ENCODE peak calls at places on chromosomes 3 and 15, in four cellular contexts. One of them, this sample, is unnamed.

GRCh38 chr15:92011611-92012367 is 158.3 kb downstream of the SLCO3A1 start:
- DNase-seq in glutamatergic neuron: no peak
- DNase-seq in breast epithelium: no peak
- DNase-seq in upper lobe of right lung: no peak
- DNase-seq in this sample: no peak

GRCh38 chr3:43001094-43001553 is 22.0 kb downstream of the GASK1A start:
- DNase-seq in breast epithelium: peak
- DNase-seq in upper lobe of right lung: peak
- DNase-seq in glutamatergic neuron: no peak
- DNase-seq in this sample: no peak

GRCh38 chr3:33187368-33187634 is 31.3 kb downstream of the SUSD5 start:
- DNase-seq in glutamatergic neuron: no peak
- DNase-seq in breast epithelium: no peak
- DNase-seq in upper lobe of right lung: no peak
- DNase-seq in this sample: no peak

GRCh38 chr3:130748981-130749380 is 2.4 kb upstream of the PIK3R4 start:
- DNase-seq in upper lobe of right lung: no peak
- DNase-seq in breast epithelium: no peak
- DNase-seq in glutamatergic neuron: no peak
- DNase-seq in this sample: no peak

GRCh38 chr3:55191911-55192787 is 264.3 kb upstream of the LRTM1 start:
- DNase-seq in upper lobe of right lung: no peak
- DNase-seq in breast epithelium: no peak
- DNase-seq in glutamatergic neuron: no peak
- DNase-seq in this sample: no peak

GRCh38 chr3:127614928-127615592 is 13.9 kb upstream of the PODXL2 start:
- DNase-seq in breast epithelium: no peak
- DNase-seq in upper lobe of right lung: peak
- DNase-seq in glutamatergic neuron: no peak
- DNase-seq in this sample: no peak

GRCh38 chr15:20346082-20346805 is 195.4 kb downstream of the GOLGA6L6 start:
- DNase-seq in breast epithelium: peak
- DNase-seq in upper lobe of right lung: peak
- DNase-seq in glutamatergic neuron: no peak
- DNase-seq in this sample: peak

GRCh38 chr15:55902975-55903374 is 90.4 kb downstream of the NEDD4 start:
- DNase-seq in glutamatergic neuron: no peak
- DNase-seq in upper lobe of right lung: no peak
- DNase-seq in breast epithelium: no peak
- DNase-seq in this sample: no peak

GRCh38 chr3:177427540-177427939 is 230.3 kb upstream of the TBL1XR1 start:
- DNase-seq in upper lobe of right lung: no peak
- DNase-seq in glutamatergic neuron: no peak
- DNase-seq in breast epithelium: no peak
- DNase-seq in this sample: no peak

GRCh38 chr3:45026957-45027356 is 854 bp downstream of the CLEC3B start:
- DNase-seq in upper lobe of right lung: no peak
- DNase-seq in glutamatergic neuron: peak
- DNase-seq in breast epithelium: no peak
- DNase-seq in this sample: no peak

GRCh38 chr3:136142592-136142991 is 53.5 kb downstream of the MSL2 start:
- DNase-seq in upper lobe of right lung: no peak
- DNase-seq in breast epithelium: no peak
- DNase-seq in glutamatergic neuron: no peak
- DNase-seq in this sample: no peak

GRCh38 chr3:78870484-78870883 is 897.3 kb downstream of the ROBO1 start:
- DNase-seq in glutamatergic neuron: no peak
- DNase-seq in breast epithelium: no peak
- DNase-seq in upper lobe of right lung: no peak
- DNase-seq in this sample: no peak

GRCh38 chr15:23416349-23417276 is 30.4 kb downstream of the GOLGA6L2 start:
- DNase-seq in upper lobe of right lung: no peak
- DNase-seq in breast epithelium: peak
- DNase-seq in glutamatergic neuron: peak
- DNase-seq in this sample: no peak

GRCh38 chr3:98013428-98014349 is 21.4 kb downstream of the GABRR3 start:
- DNase-seq in glutamatergic neuron: no peak
- DNase-seq in upper lobe of right lung: no peak
- DNase-seq in breast epithelium: no peak
- DNase-seq in this sample: no peak
- TF ChIP-seq CTCF in glutamatergic neuron: peak
- TF ChIP-seq CTCF in upper lobe of right lung: no peak
- TF ChIP-seq CTCF in breast epithelium: no peak
- TF ChIP-seq CTCF in this sample: no peak

GRCh38 chr3:11438636-11439035 is 166.4 kb downstream of the ATG7 start:
- DNase-seq in upper lobe of right lung: no peak
- DNase-seq in glutamatergic neuron: no peak
- DNase-seq in breast epithelium: no peak
- DNase-seq in this sample: no peak
- TF ChIP-seq CTCF in upper lobe of right lung: no peak
- TF ChIP-seq CTCF in glutamatergic neuron: no peak
- TF ChIP-seq CTCF in breast epithelium: no peak
- TF ChIP-seq CTCF in this sample: no peak

GRCh38 chr3:18238721-18239331 is 186.3 kb downstream of the SATB1 start:
- DNase-seq in breast epithelium: no peak
- DNase-seq in glutamatergic neuron: no peak
- DNase-seq in upper lobe of right lung: no peak
- DNase-seq in this sample: no peak
- TF ChIP-seq CTCF in breast epithelium: no peak
- TF ChIP-seq CTCF in glutamatergic neuron: no peak
- TF ChIP-seq CTCF in upper lobe of right lung: no peak
- TF ChIP-seq CTCF in this sample: no peak

GRCh38 chr15:75640483-75641175 is 605 bp upstream of the IMP3 start:
- DNase-seq in breast epithelium: no peak
- DNase-seq in upper lobe of right lung: peak
- DNase-seq in glutamatergic neuron: peak
- DNase-seq in this sample: no peak
- TF ChIP-seq CTCF in breast epithelium: no peak
- TF ChIP-seq CTCF in upper lobe of right lung: no peak
- TF ChIP-seq CTCF in glutamatergic neuron: no peak
- TF ChIP-seq CTCF in this sample: no peak

DNA sequence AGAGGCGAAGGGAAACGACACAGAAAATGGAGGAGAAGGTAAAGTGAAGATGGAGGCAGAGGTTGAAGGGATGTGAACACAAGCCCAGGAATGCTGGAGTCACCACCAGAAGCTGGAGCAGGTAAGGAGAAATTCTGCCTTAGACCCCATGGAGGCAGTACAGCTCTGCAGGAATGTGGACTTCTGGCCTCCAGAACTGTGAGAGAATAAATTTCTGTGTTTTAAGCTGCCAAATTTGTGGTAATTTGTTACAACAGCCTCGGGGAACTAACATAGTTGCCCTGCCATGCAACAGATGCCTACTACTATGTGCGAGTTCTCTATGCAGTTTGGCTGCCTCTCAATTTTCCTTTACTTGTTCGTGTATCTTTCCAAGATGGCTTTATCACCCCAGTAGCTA is 394.1 kb downstream of the TUSC7 start:
- DNase-seq in glutamatergic neuron: no peak
- DNase-seq in breast epithelium: no peak
- DNase-seq in upper lobe of right lung: no peak
- DNase-seq in this sample: no peak
- TF ChIP-seq CTCF in glutamatergic neuron: no peak
- TF ChIP-seq CTCF in breast epithelium: no peak
- TF ChIP-seq CTCF in upper lobe of right lung: no peak
- TF ChIP-seq CTCF in this sample: no peak

DNA sequence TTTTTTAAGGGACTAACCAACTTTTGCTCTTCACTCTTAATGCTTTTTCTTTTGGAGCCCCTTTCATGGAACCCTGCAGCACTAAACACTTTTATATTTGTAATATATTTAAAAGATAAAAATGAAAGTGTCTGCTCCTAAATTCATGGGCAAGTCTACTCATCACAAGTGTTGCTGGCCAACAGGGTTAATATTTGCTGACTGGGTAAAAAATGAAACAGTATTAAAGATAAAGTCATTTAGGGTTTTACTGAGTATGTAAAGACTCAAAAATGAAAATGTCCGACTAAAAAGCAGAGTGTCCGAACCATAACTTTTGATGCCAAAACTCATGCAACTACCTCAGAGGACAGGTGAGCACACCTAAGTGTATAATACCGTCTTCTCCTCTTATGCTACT is 54.0 kb downstream of the MOBP start:
- DNase-seq in glutamatergic neuron: no peak
- DNase-seq in breast epithelium: no peak
- DNase-seq in upper lobe of right lung: no peak
- DNase-seq in this sample: no peak
- TF ChIP-seq CTCF in glutamatergic neuron: no peak
- TF ChIP-seq CTCF in breast epithelium: no peak
- TF ChIP-seq CTCF in upper lobe of right lung: no peak
- TF ChIP-seq CTCF in this sample: no peak

DNA sequence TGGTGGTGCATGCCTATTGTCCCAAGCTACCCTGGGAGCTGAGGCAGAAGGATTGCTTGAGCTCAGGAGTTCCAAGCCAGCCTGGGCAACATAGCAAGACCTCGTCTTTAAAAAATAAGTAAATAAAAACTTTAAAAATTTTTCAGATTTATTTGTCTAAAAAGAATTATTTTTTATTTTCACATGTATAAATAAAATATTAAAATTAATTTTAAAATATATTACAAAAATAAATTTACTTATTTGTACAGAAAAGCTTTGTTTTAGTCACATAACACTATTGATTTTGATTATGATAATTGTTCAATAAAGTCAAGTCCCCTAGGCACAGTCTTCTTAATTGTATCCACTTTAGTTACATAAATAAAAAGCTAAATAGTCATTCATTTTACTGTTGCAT is 85.2 kb downstream of the FILIP1L start:
- DNase-seq in glutamatergic neuron: no peak
- DNase-seq in upper lobe of right lung: no peak
- DNase-seq in breast epithelium: no peak
- DNase-seq in this sample: no peak
- TF ChIP-seq CTCF in glutamatergic neuron: no peak
- TF ChIP-seq CTCF in upper lobe of right lung: no peak
- TF ChIP-seq CTCF in breast epithelium: no peak
- TF ChIP-seq CTCF in this sample: no peak

GRCh38 chr15:66508293-66508883 is 3.3 kb downstream of the ZWILCH start:
- DNase-seq in glutamatergic neuron: no peak
- DNase-seq in breast epithelium: no peak
- DNase-seq in upper lobe of right lung: no peak
- DNase-seq in this sample: no peak
- TF ChIP-seq CTCF in glutamatergic neuron: no peak
- TF ChIP-seq CTCF in breast epithelium: no peak
- TF ChIP-seq CTCF in upper lobe of right lung: no peak
- TF ChIP-seq CTCF in this sample: no peak

This sample was measured in mesothelial cell of epicardium.